ENCODE peak calls at places on chromosomes 16 and 17, in five cellular contexts. U, J, X, K and G are unnamed samples.

GRCh38 chr16:27236635-27237228 is 31.8 kb downstream of the NSMCE1 start:
- DNase-seq in J (no peak), U (no peak), X (no peak), K (no peak), G (no peak)

GRCh38 chr16:27452569-27453475 is 50.8 kb downstream of the IL21R start:
- DNase-seq in U (no peak), J (peak; percentile 21), K (no peak), X (no peak), G (peak; percentile 37)

GRCh38 chr16:50155925-50156324 is 2.8 kb downstream of the TENT4B start:
- DNase-seq in U (no peak), K (no peak), X (no peak), J (no peak), G (no peak)

GRCh38 chr16:70735141-70735979 is 49.5 kb upstream of the MTSS2 start:
- DNase-seq in X (no peak), K (peak; percentile 85), U (no peak), J (peak; percentile 71), G (peak; percentile 69)

GRCh38 chr16:84175351-84176081 is 11.3 kb downstream of the TAF1C start:
- DNase-seq in X (peak; percentile 13), K (no peak), J (peak; percentile 45), U (peak; percentile 58), G (no peak)

GRCh38 chr17:70093163-70093562 is 18.1 kb downstream of the KCNJ16 start:
- DNase-seq in U (no peak), J (no peak), K (no peak), X (no peak), G (no peak)

GRCh38 chr17:47732399-47733046 is 513 bp upstream of the TBX21 start:
- DNase-seq in K (no peak), U (no peak), J (no peak), X (no peak), G (no peak)

GRCh38 chr16:10606607-10607006 is 26.2 kb upstream of the EMP2 start:
- DNase-seq in U (no peak), X (no peak), K (no peak), J (no peak), G (no peak)

GRCh38 chr16:1184156-1184868 is 31.4 kb downstream of the CACNA1H start:
- DNase-seq in X (no peak), U (no peak), K (no peak), J (no peak), G (no peak)

GRCh38 chr17:78412403-78412802 is 34.0 kb downstream of the PGS1 start:
- DNase-seq in X (peak; percentile 6), J (peak; percentile 57), U (no peak), K (peak; percentile 61), G (no peak)

GRCh38 chr17:12738624-12739023 is 50.7 kb upstream of the ARHGAP44 start:
- DNase-seq in J (no peak), K (no peak), X (no peak), U (no peak), G (no peak)

GRCh38 chr16:57866529-57866918 is 64.2 kb upstream of the KIFC3 start:
- DNase-seq in U (no peak), J (no peak), X (no peak), K (no peak), G (no peak)

GRCh38 chr16:57959121-57959520 is 11.8 kb downstream of the CNGB1 start:
- DNase-seq in U (no peak), J (no peak), K (no peak), X (no peak), G (no peak)

GRCh38 chr16:23979982-23980381 is 144.2 kb downstream of the PRKCB start:
- DNase-seq in J (no peak), X (no peak), U (no peak), K (no peak), G (no peak)

GRCh38 chr17:63622571-63623390 is 564 bp downstream of the MAP3K3 start:
- DNase-seq in K (peak; percentile 84), J (peak; percentile 57), U (peak; percentile 76), X (no peak), G (peak; percentile 86)

GRCh38 chr16:23448392-23448791 is 4.6 kb downstream of the COG7 start:
- DNase-seq in J (peak; percentile 53), U (no peak), X (no peak), K (no peak), G (no peak)

GRCh38 chr17:68614718-68615117 is 13.6 kb upstream of the FAM20A start:
- DNase-seq in X (no peak), K (no peak), J (no peak), U (no peak), G (no peak)

GRCh38 chr16:77300232-77300631 is 101.0 kb downstream of the SYCE1L start:
- DNase-seq in K (no peak), X (no peak), U (no peak), J (no peak), G (no peak)

GRCh38 chr17:67293251-67294203 is 48.5 kb upstream of the HELZ start:
- DNase-seq in J (peak; percentile 71), U (peak; percentile 60), X (peak; percentile 50), K (peak; percentile 49), G (peak; percentile 81)

GRCh38 chr16:87376660-87377059 is 6.9 kb downstream of the FBXO31 start:
- DNase-seq in K (no peak), J (no peak), U (no peak), X (no peak), G (no peak)

GRCh38 chr16:68902376-68903345 is 59.3 kb downstream of the TANGO6 start:
- DNase-seq in U (no peak), J (peak; percentile 80), X (no peak), K (peak; percentile 73), G (no peak)

GRCh38 chr16:83701494-83701893 is 106.3 kb upstream of the HSBP1 start:
- DNase-seq in K (peak; percentile 48), X (no peak), U (peak; percentile 26), J (peak; percentile 68), G (no peak)

GRCh38 chr16:47574091-47575054 is 113.2 kb downstream of the PHKB start:
- DNase-seq in X (no peak), K (peak; percentile 60), U (no peak), J (peak; percentile 69), G (no peak)

GRCh38 chr17:28407130-28407973 is 1.3 kb upstream of the SLC46A1 start:
- DNase-seq in J (no peak), X (no peak), U (no peak), K (no peak), G (no peak)

GRCh38 chr17:50127661-50128361 is 2.1 kb downstream of the SAMD14 start:
- DNase-seq in U (no peak), X (no peak), K (peak; percentile 67), J (no peak), G (no peak)

GRCh38 chr16:29744541-29745101 is 1.2 kb downstream of the C16orf54 start:
- DNase-seq in U (no peak), K (no peak), X (no peak), J (no peak), G (no peak)

GRCh38 chr16:19432429-19432828 is 14.7 kb downstream of the TMC5 start:
- DNase-seq in J (no peak), X (no peak), U (no peak), K (no peak), G (no peak)

GRCh38 chr16:50303605-50304466 is 37.5 kb downstream of the ADCY7 start:
- DNase-seq in X (no peak), U (peak; percentile 18), K (no peak), J (peak; percentile 71), G (peak; percentile 22)

GRCh38 chr16:27228621-27229501 is 25.5 kb downstream of the KDM8 start:
- DNase-seq in J (no peak), K (no peak), X (no peak), U (no peak), G (peak; percentile 72)

GRCh38 chr17:1577186-1577585 is 14.6 kb upstream of the PITPNA start:
- DNase-seq in K (peak; percentile 84), U (peak; percentile 93), X (no peak), J (peak; percentile 84), G (peak; percentile 94)

GRCh38 chr17:17780941-17781590 is 55.7 kb downstream of the SREBF1 start:
- DNase-seq in X (no peak), K (peak; percentile 67), U (no peak), J (peak; percentile 79), G (no peak)

GRCh38 chr16:77211880-77212735 is 12.9 kb downstream of the SYCE1L start:
- DNase-seq in X (peak; percentile 66), J (peak; percentile 22), K (peak; percentile 8), U (peak; percentile 62), G (peak; percentile 67)

GRCh38 chr17:45432405-45433113 is at the start of gene ARHGAP27:
- DNase-seq in K (peak; percentile 65), J (peak; percentile 22), U (peak; percentile 74), X (no peak), G (peak; percentile 87)

GRCh38 chr17:29138991-29139682 is 41.1 kb downstream of the MYO18A start:
- DNase-seq in K (no peak), U (peak; percentile 48), J (no peak), X (no peak), G (peak; percentile 83)